ENCODE peak calls at places on chromosomes 6 and 20, in six cellular contexts. A is mucosa of descending colon, P is breast epithelium, X is GM12865, B is uterus, O is AG10803. J is an unnamed sample.

GRCh38 chr20:31708839-31709534 is 13.7 kb downstream of the BCL2L1 start:
- DNase-seq in A (no peak), O (no peak), P (no peak), B (no peak), X (no peak), J (no peak)

GRCh38 chr6:46491201-46491788 is at the start of gene RCAN2:
- DNase-seq in P (peak; percentile 25), A (peak; percentile 68), O (peak; percentile 40), B (peak; percentile 59), X (peak; percentile 19), J (peak; percentile 26)

GRCh38 chr20:33014336-33015113 is 7.0 kb downstream of the BPIFB2 start:
- DNase-seq in X (no peak), A (no peak), B (no peak), P (no peak), O (no peak), J (no peak)

GRCh38 chr20:18849131-18849530 is 35.5 kb downstream of the SCP2D1 start:
- DNase-seq in O (no peak), P (no peak), A (no peak), B (no peak), X (no peak), J (no peak)

GRCh38 chr6:144989319-144990099 is 704.4 kb downstream of the UTRN start:
- DNase-seq in X (no peak), B (no peak), A (no peak), O (peak; percentile 25), P (peak; percentile 19), J (no peak)

GRCh38 chr20:59351148-59352040 is 51.0 kb downstream of the EDN3 start:
- DNase-seq in P (no peak), B (no peak), O (no peak), X (no peak), A (no peak), J (no peak)

GRCh38 chr6:137389150-137389664 is 105.0 kb downstream of the OLIG3 start:
- DNase-seq in A (no peak), O (no peak), B (no peak), P (no peak), X (peak; percentile 69), J (no peak)

GRCh38 chr6:92790381-92790780 is 629.0 kb downstream of the EPHA7 start:
- DNase-seq in P (no peak), B (no peak), X (peak; percentile 24), O (no peak), A (no peak), J (no peak)

GRCh38 chr6:35713426-35713825 is 23.4 kb upstream of the ARMC12 start:
- DNase-seq in O (no peak), P (no peak), A (no peak), B (no peak), X (no peak), J (no peak)

GRCh38 chr20:41145317-41145716 is 8.0 kb downstream of the PLCG1 start:
- DNase-seq in X (no peak), O (no peak), A (no peak), B (no peak), P (no peak), J (no peak)

GRCh38 chr20:47568019-47568418 is 66.3 kb downstream of the NCOA3 start:
- DNase-seq in B (no peak), P (no peak), A (no peak), O (peak; percentile 92), X (no peak), J (peak; percentile 91)

GRCh38 chr6:35543459-35544193 is 30.9 kb upstream of the TULP1 start:
- DNase-seq in A (no peak), P (no peak), O (no peak), B (no peak), X (peak; percentile 10), J (no peak)

GRCh38 chr6:56574292-56574691 is 68.4 kb downstream of the DST start:
- DNase-seq in O (no peak), X (no peak), B (no peak), P (no peak), A (no peak), J (no peak)

GRCh38 chr6:7112741-7113313 is 5.1 kb downstream of the RREB1 start:
- DNase-seq in A (peak; percentile 63), B (no peak), O (no peak), P (no peak), X (peak; percentile 64), J (no peak)

GRCh38 chr6:167856999-167857660 is 30.4 kb downstream of the AFDN start:
- DNase-seq in X (peak; percentile 41), B (no peak), O (no peak), A (no peak), P (no peak), J (peak; percentile 65)

GRCh38 chr20:64024141-64024990 is 11.6 kb upstream of the C20orf204 start:
- DNase-seq in P (no peak), A (no peak), X (no peak), O (no peak), B (no peak), J (no peak)

GRCh38 chr6:378958-379366 is 12.6 kb upstream of the IRF4 start:
- DNase-seq in P (no peak), X (no peak), B (no peak), A (no peak), O (no peak), J (no peak)

DNA sequence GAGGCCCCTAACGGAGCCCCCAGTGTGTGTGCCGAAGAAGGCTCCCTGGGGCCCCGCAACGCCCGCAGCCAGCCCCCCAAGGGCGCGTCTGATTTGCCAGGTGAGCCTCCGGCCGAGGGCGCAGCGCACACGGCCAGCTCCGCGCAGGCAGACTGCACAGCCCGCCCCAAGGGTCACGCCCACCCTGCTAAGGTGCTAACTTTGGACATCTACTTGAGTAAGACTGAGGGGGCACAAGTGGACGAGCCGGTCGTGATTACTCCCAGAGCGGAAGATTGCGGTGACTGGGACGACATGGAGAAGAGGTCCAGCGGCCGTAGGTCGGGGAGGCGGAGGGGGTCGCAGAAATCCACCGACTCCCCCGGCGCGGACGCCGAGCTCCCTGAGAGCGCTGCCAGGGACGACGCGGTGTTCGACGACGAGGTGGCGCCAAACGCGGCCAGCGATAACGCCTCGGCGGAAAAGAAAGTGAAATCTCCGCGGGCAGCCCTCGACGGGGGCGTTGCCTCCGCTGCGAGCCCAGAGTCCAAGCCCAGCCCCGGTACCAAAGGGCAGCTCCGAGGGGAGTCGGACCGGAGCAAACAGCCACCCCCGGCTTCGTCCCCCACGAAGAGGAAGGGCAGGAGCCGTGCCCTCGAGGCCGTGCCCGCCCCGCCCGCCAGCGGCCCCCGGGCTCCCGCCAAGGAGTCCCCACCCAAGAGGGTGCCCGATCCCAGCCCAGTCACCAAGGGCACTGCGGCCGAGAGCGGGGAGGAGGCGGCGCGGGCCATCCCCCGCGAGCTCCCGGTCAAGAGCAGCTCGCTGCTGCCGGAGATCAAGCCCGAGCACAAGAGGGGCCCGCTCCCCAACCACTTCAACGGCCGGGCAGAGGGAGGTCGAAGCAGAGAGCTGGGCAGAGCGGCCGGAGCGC is 117.0 kb downstream of the RTN4IP1 start:
- DNase-seq in A (peak; percentile 94), P (peak; percentile 44), B (peak; percentile 66), X (peak; percentile 83), O (peak; percentile 38), J (peak; percentile 61)
- TF ChIP-seq CTCF in A (peak; percentile 36), P (no peak), B (no peak), X (peak; percentile 32), O (peak; percentile 31), J (peak; percentile 31)

GRCh38 chr20:10511507-10512231 is 76.6 kb downstream of the SLX4IP start:
- DNase-seq in X (peak; percentile 93), P (peak; percentile 85), B (peak; percentile 85), A (peak; percentile 78), O (peak; percentile 95), J (peak; percentile 100)

GRCh38 chr20:10510216-10510615 is 75.1 kb downstream of the SLX4IP start:
- DNase-seq in O (no peak), A (no peak), X (no peak), B (no peak), P (no peak), J (no peak)

GRCh38 chr20:10513091-10513490 is 78.0 kb downstream of the SLX4IP start:
- DNase-seq in P (no peak), A (no peak), B (no peak), O (no peak), X (no peak), J (no peak)

GRCh38 chr20:10509411-10509810 is 74.3 kb downstream of the SLX4IP start:
- DNase-seq in B (no peak), X (no peak), O (no peak), A (no peak), P (no peak), J (no peak)

DNA sequence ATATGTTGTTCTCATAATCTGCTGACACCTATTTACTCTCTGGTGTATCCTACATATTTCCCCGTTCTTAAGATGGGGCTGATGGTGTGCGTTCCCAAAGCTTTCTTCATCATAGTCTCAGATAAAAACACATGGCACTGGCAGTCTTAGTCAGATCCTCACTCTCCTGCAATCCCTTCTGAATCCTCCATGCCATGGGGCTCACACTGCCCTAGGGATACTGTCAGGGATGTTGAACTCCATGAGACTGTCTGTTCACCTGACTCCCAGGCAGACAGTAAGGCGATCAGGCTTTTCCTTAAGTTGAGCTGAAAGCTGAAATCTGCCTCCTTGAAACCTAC is 76.0 kb downstream of the SLX4IP start:
- DNase-seq in A (no peak), X (no peak), O (no peak), P (no peak), B (no peak), J (no peak)
- H3K4me3 ChIP-seq in A (no peak overlapping the region), X (peak overlapping the region; percentile 44), O (peak overlapping the region; percentile 18), P (no peak overlapping the region), B (no peak overlapping the region), J (no peak overlapping the region)

DNA sequence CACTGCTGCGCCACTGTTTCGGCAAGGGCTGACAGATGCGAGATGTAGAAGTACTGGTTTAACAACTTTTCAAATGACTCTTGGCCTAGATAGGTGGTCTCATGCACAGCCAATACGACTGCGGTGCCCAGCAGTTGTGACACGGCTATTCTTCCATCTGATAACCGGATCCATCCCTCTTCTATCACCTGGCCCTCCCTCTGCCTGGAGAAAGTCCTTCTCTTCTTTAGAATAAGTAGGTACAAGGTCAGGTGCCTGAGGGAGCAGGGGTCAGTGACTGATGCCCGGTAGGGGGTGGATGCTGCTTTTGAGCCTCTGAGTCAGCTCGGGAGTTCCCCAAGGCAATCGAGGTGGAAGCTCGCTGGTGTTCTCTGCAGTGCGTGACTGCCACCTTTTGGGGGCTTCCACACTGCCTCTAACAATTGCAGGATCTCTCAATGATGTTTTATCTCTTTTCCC is 166.8 kb upstream of the GRIK2 start:
- DNase-seq in X (peak; percentile 42), B (no peak), O (no peak), P (no peak), A (no peak), J (peak; percentile 1)
- TF ChIP-seq CTCF in X (peak; percentile 33), B (no peak), O (no peak), P (no peak), A (no peak), J (peak; percentile 19)

DNA sequence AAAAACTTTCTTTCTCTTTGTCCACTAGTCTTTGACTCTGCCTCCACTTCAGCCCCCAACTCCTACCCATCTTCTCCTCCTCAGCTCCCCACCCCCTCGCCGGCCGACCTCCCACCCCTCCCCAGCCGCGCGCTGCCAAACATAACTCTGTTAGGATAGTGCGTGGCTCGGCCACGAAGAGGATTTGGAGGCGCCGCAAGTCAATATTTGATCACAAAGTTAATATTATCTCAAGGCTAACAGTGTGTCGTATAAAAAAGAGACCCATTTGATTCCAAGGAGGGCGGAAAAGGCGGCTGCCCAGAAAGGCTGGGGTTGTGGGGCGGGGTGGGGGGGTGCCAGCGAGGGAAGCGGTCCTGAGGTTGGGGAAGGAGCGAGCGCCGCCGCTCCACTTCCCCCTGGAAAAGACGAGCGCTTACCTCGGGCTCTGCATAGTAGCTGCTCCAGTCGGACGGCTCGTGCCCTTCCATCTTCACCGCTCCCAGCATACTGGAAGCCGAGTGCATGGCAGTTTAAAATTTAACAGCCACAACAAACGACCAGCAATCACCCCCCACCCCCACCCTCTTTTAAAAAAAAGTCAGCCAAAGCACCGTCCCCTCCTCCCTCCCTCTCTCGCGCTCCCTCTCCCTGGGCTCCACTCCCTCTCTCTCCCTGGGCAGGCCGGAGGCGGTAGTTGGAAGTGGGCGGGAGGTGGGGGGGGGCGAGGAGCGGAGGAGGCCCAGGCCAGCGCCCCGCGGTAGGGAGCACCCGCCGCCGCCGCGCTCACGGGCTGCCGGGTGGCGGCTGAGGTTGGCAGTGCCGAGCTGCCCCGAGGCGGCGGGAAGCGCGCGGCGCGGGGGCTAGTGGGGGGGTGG is at the start of gene FOXA2:
- DNase-seq in B (no peak), A (peak; percentile 86), O (no peak), X (no peak), P (no peak), J (peak; percentile 3)
- H3K4me3 ChIP-seq in B (no peak within 1 kb of the TSS), A (peak within 1 kb of the TSS; percentile 46), O (no peak within 1 kb of the TSS), X (no peak within 1 kb of the TSS), P (peak within 1 kb of the TSS; percentile 8), J (no peak within 1 kb of the TSS)